ENCODE peak calls at places on chromosome X, in four cellular contexts. O, E, T and K are unnamed samples.

GRCh38 chrX:132127748-132128147 is at the start of gene FRMD7:
- DNase-seq in E (no peak), T (no peak), O (no peak), K (peak)

GRCh38 chrX:102959471-102959870 is 22.4 kb downstream of the RAB40AL start:
- DNase-seq in T (no peak), O (no peak), E (no peak), K (no peak)

GRCh38 chrX:20382082-20382481 is 115.4 kb upstream of the RPS6KA3 start:
- DNase-seq in T (no peak), E (no peak), O (no peak), K (no peak)

GRCh38 chrX:153539171-153539978 is 21.9 kb downstream of the ATP2B3 start:
- DNase-seq in O (peak), T (no peak), E (peak), K (peak)

GRCh38 chrX:107673933-107674479 is 45.7 kb downstream of the PRPS1 start:
- DNase-seq in T (peak), O (no peak), E (no peak), K (peak)

GRCh38 chrX:18956322-18957032 is 27.4 kb downstream of the PHKA2 start:
- DNase-seq in T (no peak), E (no peak), O (no peak), K (no peak)

GRCh38 chrX:71144651-71145050 is at the start of gene NLGN3:
- DNase-seq in T (no peak), E (peak), O (no peak), K (peak)

GRCh38 chrX:154308108-154308946 is 12.7 kb downstream of the TKTL1 start:
- DNase-seq in T (peak), O (peak), E (no peak), K (peak)

GRCh38 chrX:46912673-46913491 is 661 bp downstream of the JADE3 start:
- DNase-seq in E (no peak), T (peak), O (peak), K (peak)

GRCh38 chrX:130084651-130085237 is 25.6 kb downstream of the ELF4 start:
- DNase-seq in T (no peak), O (no peak), E (no peak), K (no peak)

GRCh38 chrX:150200820-150201287 is 162.3 kb upstream of the MAMLD1 start:
- DNase-seq in O (no peak), T (no peak), E (no peak), K (peak)

GRCh38 chrX:150767475-150768131 is 74.4 kb downstream of the MTMR1 start:
- DNase-seq in O (no peak), E (no peak), T (no peak), K (no peak)

GRCh38 chrX:145727476-145727875 is 90.2 kb upstream of the SLITRK2 start:
- DNase-seq in O (no peak), E (no peak), T (no peak), K (no peak)

GRCh38 chrX:13622565-13622964 is 30.4 kb upstream of the TCEANC start:
- DNase-seq in T (no peak), E (no peak), O (no peak), K (no peak)

GRCh38 chrX:24619647-24620046 is 27.5 kb downstream of the PCYT1B start:
- DNase-seq in T (peak), O (no peak), E (peak), K (peak)

GRCh38 chrX:134144231-134144630 is 92.8 kb upstream of the CCDC160 start:
- DNase-seq in E (no peak), O (no peak), T (peak), K (peak)

GRCh38 chrX:154748712-154749339 is 2.1 kb downstream of the GAB3 start:
- DNase-seq in O (peak), T (peak), E (no peak), K (peak)

GRCh38 chrX:40064055-40064597 is 33.6 kb downstream of the BCOR start:
- DNase-seq in E (no peak), T (no peak), O (no peak), K (no peak)

GRCh38 chrX:49910344-49910743 is 12.1 kb upstream of the CLCN5 start:
- DNase-seq in E (no peak), O (no peak), T (no peak), K (no peak)

GRCh38 chrX:107894038-107894437 is 68.4 kb downstream of the MID2 start:
- DNase-seq in O (peak), E (no peak), T (peak), K (peak)

GRCh38 chrX:139720136-139720535 is 12.2 kb upstream of the MCF2 start:
- DNase-seq in T (no peak), E (no peak), O (peak), K (peak)

GRCh38 chrX:55794420-55794819 is 76.9 kb downstream of the RRAGB start:
- DNase-seq in E (no peak), T (no peak), O (no peak), K (no peak)

GRCh38 chrX:51893931-51894696 is 691 bp downstream of the MAGED1 start:
- DNase-seq in E (peak), T (peak), O (peak), K (peak)

GRCh38 chrX:9133426-9133825 is 99.5 kb upstream of the FAM9B start:
- DNase-seq in E (no peak), T (no peak), O (no peak), K (no peak)

GRCh38 chrX:102712216-102712966 is at the start of gene GPRASP2:
- DNase-seq in E (peak), T (peak), O (peak), K (peak)

GRCh38 chrX:32644476-32644875 is 566.9 kb downstream of the DMD start:
- DNase-seq in T (no peak), E (no peak), O (no peak), K (no peak)

GRCh38 chrX:150201841-150202240 is 161.3 kb upstream of the MAMLD1 start:
- DNase-seq in O (no peak), E (no peak), T (no peak), K (no peak)

GRCh38 chrX:150507251-150507856 is 61.1 kb upstream of the MTM1 start:
- DNase-seq in O (no peak), E (no peak), T (no peak), K (no peak)

GRCh38 chrX:100449696-100450606 is 39.9 kb upstream of the PCDH19 start:
- DNase-seq in T (no peak), E (no peak), O (no peak), K (no peak)

GRCh38 chrX:20224814-20225487 is 41.8 kb downstream of the RPS6KA3 start:
- DNase-seq in E (no peak), T (no peak), O (no peak), K (no peak)

GRCh38 chrX:100673397-100673953 is 29.5 kb downstream of the SRPX2 start:
- DNase-seq in T (no peak), E (no peak), O (no peak), K (peak)

GRCh38 chrX:74534569-74535038 is 79.8 kb downstream of the RLIM start:
- DNase-seq in O (no peak), E (no peak), T (no peak), K (peak)

GRCh38 chrX:30364229-30364628 is 55.0 kb upstream of the NR0B1 start:
- DNase-seq in O (no peak), E (no peak), T (no peak), K (no peak)